ENCODE peak calls at places on chromosome 14, in four cellular contexts. S is thoracic aorta; P is naive thymus-derived CD4-positive, alpha-beta T cell; U is naive thymus-derived CD8-positive, alpha-beta T cell. D is an unnamed sample.

GRCh38 chr14:77543637-77544334 is 45.2 kb upstream of the ISM2 start:
- DNase-seq in S (no peak), P (no peak), U (no peak), D (no peak)

GRCh38 chr14:30903285-30904124 is 29.1 kb downstream of the COCH start:
- DNase-seq in S (no peak), P (no peak), U (no peak), D (no peak)

GRCh38 chr14:99432491-99432890 is 48.2 kb downstream of the SETD3 start:
- DNase-seq in S (no peak), P (no peak), U (no peak), D (no peak)

GRCh38 chr14:103071544-103072251 is 12.3 kb upstream of the LBHD2 start:
- DNase-seq in S (no peak), P (no peak), U (no peak), D (no peak)

GRCh38 chr14:74512431-74512830 is 18.9 kb downstream of the ISCA2 start:
- DNase-seq in S (no peak), P (no peak), U (peak; percentile 45), D (no peak)

GRCh38 chr14:68495638-68496114 is 297.2 kb downstream of the ZFP36L1 start:
- DNase-seq in S (no peak), P (no peak), U (no peak), D (no peak)

GRCh38 chr14:72946491-72946890 is 20.2 kb downstream of the DCAF4 start:
- DNase-seq in S (no peak), P (no peak), U (no peak), D (no peak)

GRCh38 chr14:76546426-76547221 is 170.7 kb downstream of the ESRRB start:
- DNase-seq in S (no peak), P (no peak), U (no peak), D (no peak)

GRCh38 chr14:40983604-40984003 is 623.1 kb upstream of the LRFN5 start:
- DNase-seq in S (no peak), P (no peak), U (no peak), D (no peak)

GRCh38 chr14:51650721-51651387 is 856 bp upstream of the FRMD6 start:
- DNase-seq in S (no peak), P (no peak), U (no peak), D (no peak)

GRCh38 chr14:29643415-29644206 is 284.0 kb downstream of the PRKD1 start:
- DNase-seq in S (no peak), P (no peak), U (no peak), D (no peak)

GRCh38 chr14:58294201-58294600 is 4.2 kb upstream of the ARID4A start:
- DNase-seq in S (no peak), P (no peak), U (no peak), D (no peak)

GRCh38 chr14:55730602-55731001 is 150.6 kb downstream of the KTN1 start:
- DNase-seq in S (no peak), P (no peak), U (no peak), D (no peak)